ENCODE peak calls at places on chromosomes 4 and X, in nine cellular contexts. Z, O, E, B, N, X, I, Q and K are unnamed samples.

GRCh38 chr4:153249199-153250154 is 45.2 kb downstream of the TRIM2 start:
- DNase-seq in N (no peak), Z (peak), B (peak), O (peak), I (peak), Q (peak), X (peak), E (no peak), K (peak)

GRCh38 chrX:129772796-129773431 is 6.8 kb upstream of the SASH3 start:
- DNase-seq in B (no peak), I (peak), Q (no peak), X (no peak), N (peak), O (no peak), E (no peak), Z (no peak), K (peak)

GRCh38 chr4:4818440-4819212 is 40.8 kb upstream of the MSX1 start:
- DNase-seq in B (no peak), O (no peak), E (no peak), Q (no peak), Z (no peak), I (no peak), X (no peak), N (no peak), K (no peak)

GRCh38 chr4:188992706-188993105 is 853.5 kb downstream of the TRIML1 start:
- DNase-seq in I (no peak), B (no peak), Q (no peak), N (no peak), E (no peak), X (peak), O (peak), Z (no peak), K (no peak)

GRCh38 chr4:145719752-145720624 is 40.0 kb downstream of the C4orf51 start:
- DNase-seq in O (no peak), Q (no peak), I (no peak), X (no peak), B (no peak), Z (no peak), E (no peak), N (no peak), K (no peak)

GRCh38 chr4:77021614-77022089 is 54.1 kb downstream of the CCNI start:
- DNase-seq in X (no peak), I (no peak), E (no peak), Q (no peak), O (peak), N (no peak), Z (peak), B (no peak), K (no peak)

GRCh38 chr4:67871867-67872266 is 11.9 kb downstream of the TMPRSS11D start:
- DNase-seq in Z (peak), I (no peak), E (peak), B (no peak), Q (no peak), X (peak), N (no peak), O (peak), K (peak)

GRCh38 chr4:31674313-31674947 is 954.3 kb downstream of the PCDH7 start:
- DNase-seq in Q (no peak), I (no peak), E (no peak), B (no peak), N (no peak), X (no peak), Z (no peak), O (peak), K (no peak)

GRCh38 chrX:7108995-7109634 is 38.4 kb upstream of the STS start:
- DNase-seq in Q (no peak), Z (peak), N (no peak), X (no peak), B (no peak), I (no peak), E (no peak), O (no peak), K (no peak)

GRCh38 chrX:116490091-116490490 is 27.3 kb upstream of the CT83 start:
- DNase-seq in B (no peak), I (no peak), O (peak), E (peak), Q (no peak), X (no peak), N (no peak), Z (no peak), K (no peak)

GRCh38 chr4:111722321-111722720 is 422.9 kb upstream of the FAM241A start:
- DNase-seq in B (no peak), O (no peak), I (no peak), Z (no peak), X (no peak), N (no peak), E (no peak), Q (no peak), K (no peak)

GRCh38 chrX:139881572-139881971 is 51.3 kb downstream of the ATP11C start:
- DNase-seq in O (peak), X (peak), E (no peak), N (no peak), Z (no peak), B (no peak), Q (no peak), I (no peak), K (no peak)

GRCh38 chr4:533318-534100 is 34.5 kb downstream of the PIGG start:
- DNase-seq in N (no peak), Z (no peak), X (no peak), O (no peak), B (no peak), I (no peak), Q (no peak), E (no peak), K (no peak)